ENCODE peak calls at places on chromosomes 1 and 21, in eight cellular contexts. Q, A, D, M, R, S, P and B are unnamed samples.

GRCh38 chr21:32096411-32096810 is 182.4 kb downstream of the MIS18A start:
- DNase-seq in Q (no peak), A (peak; percentile 11), D (no peak), M (no peak), R (no peak), S (peak; percentile 45), P (peak; percentile 95), B (no peak)

GRCh38 chr1:97042551-97042950 is 321.0 kb downstream of the PTBP2 start:
- DNase-seq in Q (no peak), A (no peak), D (no peak), M (no peak), R (peak; percentile 75), S (no peak), P (no peak), B (no peak)

GRCh38 chr1:118254001-118254400 is 69.0 kb upstream of the SPAG17 start:
- DNase-seq in Q (no peak), A (no peak), D (no peak), M (no peak), R (no peak), S (no peak), P (no peak), B (no peak)

GRCh38 chr1:189357317-189357716 is 1120.3 kb downstream of the BRINP3 start:
- DNase-seq in Q (no peak), A (no peak), D (no peak), M (no peak), R (no peak), S (no peak), P (no peak), B (no peak)

GRCh38 chr1:2108877-2109580 is 58.8 kb downstream of the PRKCZ start:
- DNase-seq in Q (no peak), A (no peak), D (no peak), M (no peak), R (no peak), S (no peak), P (no peak), B (no peak)

GRCh38 chr1:234875328-234875952 is 253.2 kb downstream of the TOMM20 start:
- DNase-seq in Q (no peak), A (no peak), D (no peak), M (no peak), R (no peak), S (no peak), P (no peak), B (no peak)

GRCh38 chr1:70528591-70529333 is 117.7 kb downstream of the CTH start:
- DNase-seq in Q (peak; percentile 14), A (peak; percentile 26), D (no peak), M (peak; percentile 38), R (peak; percentile 6), S (peak; percentile 34), P (peak; percentile 59), B (peak; percentile 27)

GRCh38 chr1:229254910-229255541 is 15.9 kb upstream of the RAB4A start:
- DNase-seq in Q (no peak), A (peak; percentile 20), D (no peak), M (no peak), R (no peak), S (peak; percentile 54), P (no peak), B (no peak)

GRCh38 chr1:75310067-75310466 is 175.9 kb downstream of the LHX8 start:
- DNase-seq in Q (no peak), A (no peak), D (no peak), M (no peak), R (no peak), S (no peak), P (no peak), B (no peak)

GRCh38 chr1:220891221-220892085 is 12.2 kb downstream of the HLX start:
- DNase-seq in Q (no peak), A (no peak), D (no peak), M (peak; percentile 17), R (no peak), S (no peak), P (no peak), B (no peak)

GRCh38 chr1:43990271-43991199 is 864 bp upstream of the CCDC24 start:
- DNase-seq in Q (peak; percentile 25), A (no peak), D (no peak), M (no peak), R (no peak), S (no peak), P (no peak), B (no peak)

GRCh38 chr1:16075337-16076002 is 2.0 kb upstream of the FAM131C start:
- DNase-seq in Q (peak; percentile 93), A (no peak), D (no peak), M (no peak), R (peak; percentile 22), S (no peak), P (no peak), B (no peak)

GRCh38 chr1:230090194-230090711 is 23.2 kb downstream of the GALNT2 start:
- DNase-seq in Q (peak; percentile 69), A (no peak), D (no peak), M (no peak), R (no peak), S (no peak), P (no peak), B (no peak)

GRCh38 chr1:109213345-109213823 is 334 bp upstream of the SARS1 start:
- DNase-seq in Q (no peak), A (no peak), D (no peak), M (no peak), R (no peak), S (no peak), P (no peak), B (no peak)

GRCh38 chr1:234322979-234323378 is 50.3 kb upstream of the COA6 start:
- DNase-seq in Q (peak; percentile 12), A (peak; percentile 66), D (no peak), M (peak; percentile 38), R (no peak), S (peak; percentile 51), P (peak; percentile 95), B (peak; percentile 60)

GRCh38 chr1:156371553-156372264 is 2.7 kb downstream of the RHBG start:
- DNase-seq in Q (peak; percentile 59), A (no peak), D (no peak), M (no peak), R (no peak), S (no peak), P (no peak), B (no peak)

GRCh38 chr1:79594121-79594698 is 587.7 kb upstream of the ADGRL4 start:
- DNase-seq in Q (no peak), A (no peak), D (no peak), M (no peak), R (no peak), S (no peak), P (no peak), B (no peak)

GRCh38 chr1:39047374-39048229 is 21.5 kb downstream of the NDUFS5 start:
- DNase-seq in Q (peak; percentile 25), A (peak; percentile 37), D (no peak), M (peak; percentile 49), R (peak; percentile 46), S (peak; percentile 10), P (no peak), B (no peak)

GRCh38 chr1:162301696-162302095 is 75.0 kb downstream of the SPATA46 start:
- DNase-seq in Q (no peak), A (no peak), D (no peak), M (no peak), R (no peak), S (no peak), P (no peak), B (no peak)

GRCh38 chr1:109502368-109502851 is 7.1 kb downstream of the AMIGO1 start:
- DNase-seq in Q (no peak), A (no peak), D (no peak), M (no peak), R (no peak), S (no peak), P (no peak), B (no peak)

GRCh38 chr21:39386194-39386593 is 37.3 kb upstream of the HMGN1 start:
- DNase-seq in Q (peak; percentile 53), A (no peak), D (peak; percentile 60), M (no peak), R (no peak), S (peak; percentile 20), P (no peak), B (no peak)

GRCh38 chr1:210377934-210378333 is 49.2 kb downstream of the HHAT start:
- DNase-seq in Q (no peak), A (no peak), D (no peak), M (no peak), R (no peak), S (no peak), P (no peak), B (no peak)

GRCh38 chr1:155061381-155062150 is 2.0 kb upstream of the EFNA4 start:
- DNase-seq in Q (peak; percentile 90), A (peak; percentile 97), D (peak; percentile 87), M (peak; percentile 93), R (no peak), S (peak; percentile 86), P (peak; percentile 98), B (peak; percentile 71)

GRCh38 chr1:31637915-31638673 is 6.6 kb downstream of the PEF1 start:
- DNase-seq in Q (no peak), A (no peak), D (no peak), M (no peak), R (no peak), S (no peak), P (no peak), B (no peak)

GRCh38 chr1:173996995-173997394 is 25.2 kb downstream of the RC3H1 start:
- DNase-seq in Q (no peak), A (peak; percentile 22), D (no peak), M (no peak), R (no peak), S (no peak), P (no peak), B (no peak)